ENCODE peak calls at places on chromosome 10, in seven cellular contexts. One of them, this sample, is unnamed.

GRCh38 chr10:17562572-17562971 is 54.6 kb downstream of the HACD1 start:
- DNase-seq in SK-N-SH: no peak
- DNase-seq in HL-60: no peak
- DNase-seq in H1: no peak
- DNase-seq in K562: peak
- DNase-seq in HCT116: no peak
- DNase-seq in stomach: no peak
- DNase-seq in this sample: no peak

GRCh38 chr10:20466731-20467130 is 430.4 kb downstream of the NEBL start:
- DNase-seq in stomach: no peak
- DNase-seq in SK-N-SH: no peak
- DNase-seq in HCT116: no peak
- DNase-seq in H1: no peak
- DNase-seq in K562: no peak
- DNase-seq in HL-60: no peak
- DNase-seq in this sample: no peak

GRCh38 chr10:107971411-107971810 is 806.9 kb upstream of the SORCS1 start:
- DNase-seq in SK-N-SH: no peak
- DNase-seq in HCT116: no peak
- DNase-seq in H1: no peak
- DNase-seq in stomach: no peak
- DNase-seq in HL-60: no peak
- DNase-seq in K562: no peak
- DNase-seq in this sample: no peak

GRCh38 chr10:87771871-87772500 is 46.0 kb downstream of the ATAD1 start:
- DNase-seq in H1: no peak
- DNase-seq in SK-N-SH: peak
- DNase-seq in K562: no peak
- DNase-seq in HL-60: no peak
- DNase-seq in HCT116: no peak
- DNase-seq in stomach: no peak
- DNase-seq in this sample: no peak

GRCh38 chr10:31064334-31064733 is 32.7 kb upstream of the ZNF438 start:
- DNase-seq in H1: no peak
- DNase-seq in stomach: no peak
- DNase-seq in HL-60: no peak
- DNase-seq in SK-N-SH: no peak
- DNase-seq in K562: no peak
- DNase-seq in HCT116: no peak
- DNase-seq in this sample: no peak

GRCh38 chr10:13673165-13673564 is 86.4 kb downstream of the PRPF18 start:
- DNase-seq in K562: no peak
- DNase-seq in HCT116: no peak
- DNase-seq in H1: no peak
- DNase-seq in HL-60: no peak
- DNase-seq in SK-N-SH: no peak
- DNase-seq in stomach: no peak
- DNase-seq in this sample: no peak

GRCh38 chr10:100519321-100520051 is at the start of gene SEC31B:
- DNase-seq in H1: no peak
- DNase-seq in SK-N-SH: peak
- DNase-seq in HCT116: no peak
- DNase-seq in HL-60: no peak
- DNase-seq in K562: no peak
- DNase-seq in stomach: peak
- DNase-seq in this sample: no peak

GRCh38 chr10:27568196-27569175 is 64.4 kb downstream of the RAB18 start:
- DNase-seq in SK-N-SH: no peak
- DNase-seq in stomach: no peak
- DNase-seq in HL-60: peak
- DNase-seq in HCT116: no peak
- DNase-seq in H1: no peak
- DNase-seq in K562: no peak
- DNase-seq in this sample: no peak

GRCh38 chr10:93417264-93417663 is 64.9 kb downstream of the MYOF start:
- DNase-seq in HCT116: no peak
- DNase-seq in stomach: no peak
- DNase-seq in K562: no peak
- DNase-seq in SK-N-SH: no peak
- DNase-seq in HL-60: no peak
- DNase-seq in H1: no peak
- DNase-seq in this sample: no peak

GRCh38 chr10:98361131-98361633 is 53.8 kb downstream of the PYROXD2 start:
- DNase-seq in H1: no peak
- DNase-seq in HCT116: no peak
- DNase-seq in stomach: peak
- DNase-seq in K562: peak
- DNase-seq in SK-N-SH: no peak
- DNase-seq in HL-60: no peak
- DNase-seq in this sample: peak

GRCh38 chr10:75284097-75284485 is 48.3 kb upstream of the COMTD1 start:
- DNase-seq in K562: no peak
- DNase-seq in HCT116: no peak
- DNase-seq in HL-60: no peak
- DNase-seq in H1: no peak
- DNase-seq in stomach: no peak
- DNase-seq in SK-N-SH: no peak
- DNase-seq in this sample: no peak

GRCh38 chr10:61628199-61628874 is 34.4 kb upstream of the CABCOCO1 start:
- DNase-seq in K562: no peak
- DNase-seq in HL-60: no peak
- DNase-seq in stomach: no peak
- DNase-seq in HCT116: no peak
- DNase-seq in SK-N-SH: no peak
- DNase-seq in H1: no peak
- DNase-seq in this sample: no peak

GRCh38 chr10:93223336-93223735 is 149.6 kb downstream of the CYP26A1 start:
- DNase-seq in K562: no peak
- DNase-seq in SK-N-SH: no peak
- DNase-seq in HCT116: no peak
- DNase-seq in HL-60: no peak
- DNase-seq in stomach: no peak
- DNase-seq in H1: no peak
- DNase-seq in this sample: no peak

GRCh38 chr10:109914966-109915365 is 8.3 kb downstream of the XPNPEP1 start:
- DNase-seq in stomach: no peak
- DNase-seq in SK-N-SH: no peak
- DNase-seq in H1: no peak
- DNase-seq in K562: peak
- DNase-seq in HL-60: peak
- DNase-seq in HCT116: peak
- DNase-seq in this sample: no peak

GRCh38 chr10:110508806-110509544 is 11.3 kb downstream of the DUSP5 start:
- DNase-seq in H1: no peak
- DNase-seq in HCT116: no peak
- DNase-seq in K562: no peak
- DNase-seq in stomach: no peak
- DNase-seq in SK-N-SH: no peak
- DNase-seq in HL-60: no peak
- DNase-seq in this sample: no peak

GRCh38 chr10:30241422-30242110 is 107.5 kb downstream of the MTPAP start:
- DNase-seq in K562: no peak
- DNase-seq in stomach: no peak
- DNase-seq in HL-60: no peak
- DNase-seq in H1: no peak
- DNase-seq in SK-N-SH: no peak
- DNase-seq in HCT116: no peak
- DNase-seq in this sample: no peak

GRCh38 chr10:26334932-26335573 is 103.1 kb upstream of the APBB1IP start:
- DNase-seq in stomach: peak
- DNase-seq in SK-N-SH: peak
- DNase-seq in HL-60: peak
- DNase-seq in HCT116: peak
- DNase-seq in K562: peak
- DNase-seq in H1: peak
- DNase-seq in this sample: no peak

GRCh38 chr10:6586501-6586900 is 6.4 kb upstream of the PRKCQ start:
- DNase-seq in HCT116: no peak
- DNase-seq in K562: no peak
- DNase-seq in HL-60: no peak
- DNase-seq in stomach: no peak
- DNase-seq in H1: no peak
- DNase-seq in SK-N-SH: no peak
- DNase-seq in this sample: no peak

GRCh38 chr10:119654540-119654939 is 3.4 kb downstream of the BAG3 start:
- DNase-seq in SK-N-SH: no peak
- DNase-seq in HCT116: no peak
- DNase-seq in H1: no peak
- DNase-seq in stomach: peak
- DNase-seq in HL-60: no peak
- DNase-seq in K562: no peak
- DNase-seq in this sample: peak

GRCh38 chr10:38127812-38128211 is 33.7 kb downstream of the ZNF37A start:
- DNase-seq in HL-60: no peak
- DNase-seq in K562: no peak
- DNase-seq in SK-N-SH: no peak
- DNase-seq in stomach: no peak
- DNase-seq in H1: no peak
- DNase-seq in HCT116: no peak
- DNase-seq in this sample: no peak

GRCh38 chr10:108911814-108912541 is 1011.3 kb downstream of the XPNPEP1 start:
- DNase-seq in H1: peak
- DNase-seq in stomach: peak
- DNase-seq in SK-N-SH: peak
- DNase-seq in HL-60: no peak
- DNase-seq in K562: no peak
- DNase-seq in HCT116: no peak
- DNase-seq in this sample: peak

GRCh38 chr10:110172155-110172554 is 35.2 kb upstream of the MXI1 start:
- DNase-seq in stomach: no peak
- DNase-seq in HCT116: no peak
- DNase-seq in K562: no peak
- DNase-seq in HL-60: no peak
- DNase-seq in SK-N-SH: no peak
- DNase-seq in H1: no peak
- DNase-seq in this sample: no peak

GRCh38 chr10:3773465-3774017 is 11.5 kb downstream of the KLF6 start:
- DNase-seq in H1: no peak
- DNase-seq in stomach: no peak
- DNase-seq in HL-60: no peak
- DNase-seq in K562: no peak
- DNase-seq in HCT116: no peak
- DNase-seq in SK-N-SH: no peak
- DNase-seq in this sample: no peak

GRCh38 chr10:108388716-108389115 is 1224.2 kb upstream of the SORCS1 start:
- DNase-seq in HL-60: no peak
- DNase-seq in SK-N-SH: no peak
- DNase-seq in K562: no peak
- DNase-seq in stomach: no peak
- DNase-seq in HCT116: no peak
- DNase-seq in H1: no peak
- DNase-seq in this sample: no peak

GRCh38 chr10:79435271-79436065 is 10.0 kb downstream of the ZCCHC24 start:
- DNase-seq in HCT116: no peak
- DNase-seq in HL-60: no peak
- DNase-seq in H1: no peak
- DNase-seq in SK-N-SH: no peak
- DNase-seq in K562: no peak
- DNase-seq in stomach: no peak
- DNase-seq in this sample: no peak

GRCh38 chr10:73339436-73339835 is 19.2 kb downstream of the CFAP70 start:
- DNase-seq in K562: no peak
- DNase-seq in HL-60: no peak
- DNase-seq in HCT116: no peak
- DNase-seq in H1: no peak
- DNase-seq in stomach: no peak
- DNase-seq in SK-N-SH: no peak
- DNase-seq in this sample: no peak

DNA sequence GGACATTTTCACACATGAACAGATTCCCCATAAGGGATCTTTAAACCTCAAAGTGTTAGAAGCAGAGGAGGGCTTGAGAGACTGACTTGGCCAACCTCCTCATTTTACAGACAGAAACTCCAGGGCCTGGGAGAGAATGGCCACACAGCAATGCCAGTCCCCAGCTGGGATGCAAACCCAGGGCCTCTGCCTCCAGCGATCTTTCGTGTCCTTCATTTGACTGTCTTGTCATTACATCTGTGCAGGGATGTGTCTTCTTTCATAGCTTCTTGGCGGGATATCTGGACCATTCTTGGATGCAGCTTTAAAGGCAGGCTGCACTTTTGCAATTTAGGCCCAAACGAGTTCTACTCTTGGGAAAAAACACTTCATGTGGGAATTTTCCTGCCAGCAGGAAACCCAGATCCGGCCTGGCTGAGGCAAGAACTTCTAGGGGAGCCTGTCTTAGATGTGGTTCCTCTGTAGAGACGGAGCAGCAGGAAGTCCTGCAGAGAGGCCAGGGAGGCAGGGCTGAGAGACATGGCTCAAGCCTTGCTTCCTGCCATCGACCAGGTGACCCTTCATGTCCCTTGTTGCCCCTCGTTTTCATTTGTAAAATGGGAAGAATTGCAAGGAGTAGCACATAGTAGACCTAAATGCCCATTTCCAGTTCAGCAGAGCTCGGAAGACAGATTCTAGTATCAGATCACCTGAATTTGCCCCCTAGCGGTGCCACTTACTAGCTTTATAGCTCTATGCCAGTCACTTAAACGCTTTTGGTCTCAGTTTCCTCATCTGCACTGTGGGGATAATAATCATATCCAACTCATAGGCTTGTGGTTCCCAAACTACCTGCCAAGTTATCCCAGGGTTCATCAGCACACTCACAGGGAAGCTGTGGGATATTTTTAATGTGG is 43.9 kb upstream of the SLC29A3 start:
- DNase-seq in SK-N-SH: no peak
- DNase-seq in stomach: no peak
- DNase-seq in H1: no peak
- DNase-seq in HCT116: no peak
- DNase-seq in HL-60: peak
- DNase-seq in K562: no peak
- DNase-seq in this sample: no peak
- TF ChIP-seq CTCF in SK-N-SH: no peak
- TF ChIP-seq CTCF in stomach: no peak
- TF ChIP-seq CTCF in H1: peak
- TF ChIP-seq CTCF in HCT116: no peak
- TF ChIP-seq CTCF in HL-60: peak
- TF ChIP-seq CTCF in K562: no peak
- TF ChIP-seq CTCF in this sample: no peak

GRCh38 chr10:122461367-122461728 is at the start of gene HTRA1:
- DNase-seq in H1: no peak
- DNase-seq in SK-N-SH: peak
- DNase-seq in HCT116: no peak
- DNase-seq in stomach: peak
- DNase-seq in HL-60: no peak
- DNase-seq in K562: no peak
- DNase-seq in this sample: peak
- TF ChIP-seq POLR2AphosphoS5 in H1: no peak
- TF ChIP-seq POLR2AphosphoS5 in SK-N-SH: no peak
- TF ChIP-seq POLR2AphosphoS5 in HCT116: no peak
- TF ChIP-seq POLR2AphosphoS5 in stomach: no peak
- TF ChIP-seq POLR2AphosphoS5 in HL-60: no peak
- TF ChIP-seq POLR2AphosphoS5 in K562: no peak
- TF ChIP-seq POLR2AphosphoS5 in this sample: no peak

GRCh38 chr10:59864141-59864962 is 42.0 kb downstream of the CCDC6 start:
- DNase-seq in stomach: no peak
- DNase-seq in HCT116: no peak
- DNase-seq in K562: no peak
- DNase-seq in H1: no peak
- DNase-seq in SK-N-SH: no peak
- DNase-seq in HL-60: no peak
- DNase-seq in this sample: no peak
- H3K27ac ChIP-seq in stomach: peak
- H3K27ac ChIP-seq in HCT116: no peak
- H3K27ac ChIP-seq in K562: no peak
- H3K27ac ChIP-seq in H1: no peak
- H3K27ac ChIP-seq in SK-N-SH: no peak
- H3K27ac ChIP-seq in HL-60: no peak
- H3K27ac ChIP-seq in this sample: peak

GRCh38 chr10:70106958-70107791 is 25.4 kb downstream of the AIFM2 start:
- DNase-seq in HCT116: no peak
- DNase-seq in stomach: no peak
- DNase-seq in HL-60: no peak
- DNase-seq in K562: peak
- DNase-seq in SK-N-SH: peak
- DNase-seq in H1: peak
- DNase-seq in this sample: no peak
- TF ChIP-seq CTCF in HCT116: peak
- TF ChIP-seq CTCF in stomach: no peak
- TF ChIP-seq CTCF in HL-60: no peak
- TF ChIP-seq CTCF in K562: peak
- TF ChIP-seq CTCF in SK-N-SH: peak
- TF ChIP-seq CTCF in H1: peak
- TF ChIP-seq CTCF in this sample: no peak